ENCODE peak calls at places on chromosomes 6 and 20, in nine cellular contexts. One of them, this sample, is unnamed.

GRCh38 chr6:85406641-85407075 is 43.2 kb upstream of the NT5E start:
- DNase-seq in tibial artery: no peak
- DNase-seq in psoas muscle: no peak
- DNase-seq in foreskin fibroblast: no peak
- DNase-seq in lung: no peak
- DNase-seq in endothelial cell: no peak
- DNase-seq in tibial nerve: no peak
- DNase-seq in HFF-Myc: no peak
- DNase-seq in HFFc6: no peak
- DNase-seq in this sample: no peak

GRCh38 chr6:315921-316752 is 23.9 kb downstream of the DUSP22 start:
- DNase-seq in tibial nerve: no peak
- DNase-seq in foreskin fibroblast: no peak
- DNase-seq in endothelial cell: no peak
- DNase-seq in HFF-Myc: no peak
- DNase-seq in lung: no peak
- DNase-seq in psoas muscle: no peak
- DNase-seq in HFFc6: no peak
- DNase-seq in tibial artery: no peak
- DNase-seq in this sample: no peak

GRCh38 chr6:3749991-3750323 is 1.6 kb downstream of the PXDC1 start:
- DNase-seq in tibial artery: peak
- DNase-seq in HFFc6: peak
- DNase-seq in foreskin fibroblast: peak
- DNase-seq in endothelial cell: no peak
- DNase-seq in psoas muscle: peak
- DNase-seq in tibial nerve: peak
- DNase-seq in HFF-Myc: no peak
- DNase-seq in lung: peak
- DNase-seq in this sample: no peak

GRCh38 chr20:2814587-2815051 is at the start of gene C20orf141:
- DNase-seq in psoas muscle: peak
- DNase-seq in foreskin fibroblast: peak
- DNase-seq in HFF-Myc: peak
- DNase-seq in HFFc6: peak
- DNase-seq in lung: no peak
- DNase-seq in endothelial cell: no peak
- DNase-seq in tibial artery: no peak
- DNase-seq in tibial nerve: peak
- DNase-seq in this sample: peak

GRCh38 chr20:14951707-14952106 is 614.3 kb upstream of the FLRT3 start:
- DNase-seq in HFF-Myc: peak
- DNase-seq in psoas muscle: no peak
- DNase-seq in HFFc6: no peak
- DNase-seq in endothelial cell: no peak
- DNase-seq in foreskin fibroblast: peak
- DNase-seq in lung: no peak
- DNase-seq in tibial artery: no peak
- DNase-seq in tibial nerve: no peak
- DNase-seq in this sample: peak

GRCh38 chr6:30101423-30101938 is 11.4 kb downstream of the TRIM31 start:
- DNase-seq in tibial artery: no peak
- DNase-seq in HFFc6: no peak
- DNase-seq in foreskin fibroblast: peak
- DNase-seq in tibial nerve: no peak
- DNase-seq in lung: no peak
- DNase-seq in psoas muscle: no peak
- DNase-seq in endothelial cell: peak
- DNase-seq in HFF-Myc: no peak
- DNase-seq in this sample: no peak

GRCh38 chr20:57310821-57311514 is 18.6 kb upstream of the SPO11 start:
- DNase-seq in tibial artery: no peak
- DNase-seq in lung: no peak
- DNase-seq in psoas muscle: no peak
- DNase-seq in foreskin fibroblast: no peak
- DNase-seq in endothelial cell: no peak
- DNase-seq in HFF-Myc: no peak
- DNase-seq in HFFc6: no peak
- DNase-seq in tibial nerve: no peak
- DNase-seq in this sample: no peak

GRCh38 chr6:137155830-137156229 is 17.6 kb downstream of the IL22RA2 start:
- DNase-seq in endothelial cell: no peak
- DNase-seq in lung: no peak
- DNase-seq in psoas muscle: no peak
- DNase-seq in foreskin fibroblast: peak
- DNase-seq in tibial nerve: no peak
- DNase-seq in HFF-Myc: no peak
- DNase-seq in tibial artery: no peak
- DNase-seq in HFFc6: no peak
- DNase-seq in this sample: no peak

GRCh38 chr20:49590163-49591017 is 22.5 kb upstream of the PTGIS start:
- DNase-seq in lung: no peak
- DNase-seq in tibial nerve: no peak
- DNase-seq in HFFc6: no peak
- DNase-seq in tibial artery: no peak
- DNase-seq in psoas muscle: no peak
- DNase-seq in endothelial cell: no peak
- DNase-seq in foreskin fibroblast: peak
- DNase-seq in HFF-Myc: no peak
- DNase-seq in this sample: no peak

GRCh38 chr6:133350928-133351327 is 109.8 kb downstream of the EYA4 start:
- DNase-seq in HFF-Myc: no peak
- DNase-seq in HFFc6: no peak
- DNase-seq in foreskin fibroblast: no peak
- DNase-seq in psoas muscle: no peak
- DNase-seq in tibial nerve: no peak
- DNase-seq in lung: no peak
- DNase-seq in tibial artery: no peak
- DNase-seq in endothelial cell: no peak
- DNase-seq in this sample: no peak

GRCh38 chr20:21450572-21450971 is 53.2 kb upstream of the NKX2-4 start:
- DNase-seq in tibial artery: no peak
- DNase-seq in tibial nerve: no peak
- DNase-seq in foreskin fibroblast: no peak
- DNase-seq in HFFc6: peak
- DNase-seq in endothelial cell: no peak
- DNase-seq in lung: no peak
- DNase-seq in psoas muscle: no peak
- DNase-seq in HFF-Myc: no peak
- DNase-seq in this sample: no peak

GRCh38 chr20:62607366-62608217 is 34.7 kb upstream of the SLCO4A1 start:
- DNase-seq in HFFc6: no peak
- DNase-seq in tibial artery: no peak
- DNase-seq in endothelial cell: no peak
- DNase-seq in psoas muscle: peak
- DNase-seq in foreskin fibroblast: no peak
- DNase-seq in tibial nerve: no peak
- DNase-seq in lung: no peak
- DNase-seq in HFF-Myc: no peak
- DNase-seq in this sample: no peak

GRCh38 chr6:38973178-38974057 is 75.2 kb upstream of the GLP1R start:
- DNase-seq in lung: no peak
- DNase-seq in HFFc6: peak
- DNase-seq in tibial artery: no peak
- DNase-seq in tibial nerve: peak
- DNase-seq in foreskin fibroblast: peak
- DNase-seq in psoas muscle: no peak
- DNase-seq in endothelial cell: peak
- DNase-seq in HFF-Myc: peak
- DNase-seq in this sample: peak

GRCh38 chr6:146546440-146546839 is 2.8 kb downstream of the RAB32 start:
- DNase-seq in lung: no peak
- DNase-seq in psoas muscle: no peak
- DNase-seq in HFF-Myc: no peak
- DNase-seq in tibial nerve: no peak
- DNase-seq in tibial artery: peak
- DNase-seq in HFFc6: peak
- DNase-seq in foreskin fibroblast: peak
- DNase-seq in endothelial cell: no peak
- DNase-seq in this sample: peak

GRCh38 chr20:16273812-16274560 is 299.3 kb downstream of the KIF16B start:
- DNase-seq in HFFc6: no peak
- DNase-seq in psoas muscle: no peak
- DNase-seq in endothelial cell: no peak
- DNase-seq in tibial artery: no peak
- DNase-seq in foreskin fibroblast: no peak
- DNase-seq in lung: no peak
- DNase-seq in tibial nerve: no peak
- DNase-seq in HFF-Myc: no peak
- DNase-seq in this sample: no peak

DNA sequence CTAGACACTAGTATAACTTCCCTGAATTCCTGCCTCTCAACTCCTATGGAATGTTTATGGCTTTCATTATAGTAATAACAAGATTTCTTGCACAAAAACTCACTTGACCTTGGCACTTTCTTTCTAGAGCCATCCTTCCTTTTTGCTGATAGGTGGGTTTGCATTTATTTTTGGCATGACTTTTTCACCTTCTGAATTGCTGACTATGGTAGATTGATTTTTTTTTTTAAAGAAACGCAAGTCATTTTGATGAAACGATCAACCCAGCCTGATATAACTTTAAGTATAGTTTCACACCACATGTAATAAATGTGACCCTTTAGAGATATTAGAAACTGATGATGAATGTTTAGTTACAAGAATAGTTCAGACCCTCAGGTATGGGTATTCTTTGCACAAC is 61.8 kb downstream of the BMP6 start:
- DNase-seq in HFFc6: no peak
- DNase-seq in HFF-Myc: no peak
- DNase-seq in endothelial cell: no peak
- DNase-seq in psoas muscle: no peak
- DNase-seq in tibial artery: no peak
- DNase-seq in lung: no peak
- DNase-seq in foreskin fibroblast: no peak
- DNase-seq in tibial nerve: no peak
- DNase-seq in this sample: no peak
- TF ChIP-seq CTCF in HFFc6: no peak
- TF ChIP-seq CTCF in HFF-Myc: no peak
- TF ChIP-seq CTCF in endothelial cell: no peak
- TF ChIP-seq CTCF in psoas muscle: no peak
- TF ChIP-seq CTCF in tibial artery: no peak
- TF ChIP-seq CTCF in lung: no peak
- TF ChIP-seq CTCF in foreskin fibroblast: no peak
- TF ChIP-seq CTCF in tibial nerve: no peak
- TF ChIP-seq CTCF in this sample: no peak

DNA sequence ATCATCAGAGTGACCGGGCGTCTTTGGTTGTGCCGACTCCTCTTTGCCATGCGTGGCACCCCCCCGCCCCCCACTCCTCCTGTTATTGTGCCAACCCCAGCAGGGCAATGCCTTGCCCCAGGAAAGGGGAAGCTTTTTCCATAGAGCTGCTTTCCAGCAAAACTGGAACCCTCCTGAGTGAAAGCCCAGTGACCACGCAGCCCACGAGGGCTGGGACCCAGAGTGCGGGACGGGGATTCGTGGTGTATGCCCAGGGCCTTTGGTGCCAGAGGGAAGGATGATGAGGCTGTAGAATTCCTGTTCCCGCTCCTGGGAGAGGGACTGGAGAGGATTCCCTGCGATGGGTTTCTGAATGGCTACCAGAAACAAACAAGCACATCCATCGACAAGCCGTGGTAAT is 116.8 kb upstream of the BACH2 start:
- DNase-seq in endothelial cell: no peak
- DNase-seq in tibial artery: no peak
- DNase-seq in HFFc6: no peak
- DNase-seq in lung: peak
- DNase-seq in foreskin fibroblast: no peak
- DNase-seq in psoas muscle: no peak
- DNase-seq in tibial nerve: no peak
- DNase-seq in HFF-Myc: no peak
- DNase-seq in this sample: no peak
- TF ChIP-seq CTCF in endothelial cell: no peak
- TF ChIP-seq CTCF in tibial artery: no peak
- TF ChIP-seq CTCF in HFFc6: no peak
- TF ChIP-seq CTCF in lung: no peak
- TF ChIP-seq CTCF in foreskin fibroblast: no peak
- TF ChIP-seq CTCF in psoas muscle: no peak
- TF ChIP-seq CTCF in tibial nerve: no peak
- TF ChIP-seq CTCF in HFF-Myc: no peak
- TF ChIP-seq CTCF in this sample: no peak

GRCh38 chr6:2643935-2644539 is 106.7 kb downstream of the MYLK4 start:
- DNase-seq in tibial artery: no peak
- DNase-seq in endothelial cell: no peak
- DNase-seq in HFFc6: no peak
- DNase-seq in HFF-Myc: no peak
- DNase-seq in psoas muscle: no peak
- DNase-seq in tibial nerve: no peak
- DNase-seq in foreskin fibroblast: no peak
- DNase-seq in lung: no peak
- DNase-seq in this sample: no peak

GRCh38 chr6:2651966-2652365 is 98.8 kb downstream of the MYLK4 start:
- DNase-seq in HFF-Myc: no peak
- DNase-seq in psoas muscle: no peak
- DNase-seq in HFFc6: no peak
- DNase-seq in tibial artery: no peak
- DNase-seq in foreskin fibroblast: no peak
- DNase-seq in endothelial cell: no peak
- DNase-seq in lung: no peak
- DNase-seq in tibial nerve: no peak
- DNase-seq in this sample: no peak

GRCh38 chr6:2641044-2641673 is 109.6 kb downstream of the MYLK4 start:
- DNase-seq in HFFc6: no peak
- DNase-seq in foreskin fibroblast: no peak
- DNase-seq in tibial nerve: no peak
- DNase-seq in lung: no peak
- DNase-seq in endothelial cell: no peak
- DNase-seq in HFF-Myc: no peak
- DNase-seq in tibial artery: no peak
- DNase-seq in psoas muscle: no peak
- DNase-seq in this sample: no peak

GRCh38 chr6:2651536-2651935 is 99.2 kb downstream of the MYLK4 start:
- DNase-seq in foreskin fibroblast: peak
- DNase-seq in HFF-Myc: no peak
- DNase-seq in HFFc6: no peak
- DNase-seq in tibial nerve: no peak
- DNase-seq in endothelial cell: no peak
- DNase-seq in lung: no peak
- DNase-seq in tibial artery: no peak
- DNase-seq in psoas muscle: no peak
- DNase-seq in this sample: no peak

DNA sequence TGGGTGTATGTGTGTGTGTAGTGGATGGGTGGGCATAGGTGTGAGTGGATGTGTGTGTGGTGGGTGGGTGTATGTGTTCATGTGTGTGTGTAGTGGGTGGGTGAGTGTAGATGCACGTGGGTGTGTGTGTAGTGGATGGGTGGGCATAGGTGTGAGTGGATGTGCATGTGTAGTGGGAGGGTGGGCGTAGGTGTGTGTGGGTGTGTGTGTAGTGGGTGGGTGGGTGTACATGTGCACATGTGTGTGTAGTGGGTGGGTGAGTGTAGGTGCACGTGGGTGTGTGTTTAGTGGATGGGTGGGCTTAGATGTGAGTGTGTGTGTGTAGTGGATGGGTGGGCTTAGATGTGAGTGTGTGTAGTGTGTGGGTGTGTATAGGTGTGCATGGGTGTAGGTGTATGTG is 104.4 kb downstream of the MYLK4 start:
- DNase-seq in lung: no peak
- DNase-seq in psoas muscle: no peak
- DNase-seq in tibial nerve: no peak
- DNase-seq in foreskin fibroblast: no peak
- DNase-seq in HFF-Myc: no peak
- DNase-seq in endothelial cell: no peak
- DNase-seq in tibial artery: no peak
- DNase-seq in HFFc6: no peak
- DNase-seq in this sample: no peak
- TF ChIP-seq CTCF in lung: no peak
- TF ChIP-seq CTCF in psoas muscle: no peak
- TF ChIP-seq CTCF in tibial nerve: no peak
- TF ChIP-seq CTCF in foreskin fibroblast: no peak
- TF ChIP-seq CTCF in HFF-Myc: no peak
- TF ChIP-seq CTCF in endothelial cell: no peak
- TF ChIP-seq CTCF in tibial artery: no peak
- TF ChIP-seq CTCF in HFFc6: no peak
- TF ChIP-seq CTCF in this sample: no peak

GRCh38 chr6:125346143-125346925 is 44.6 kb upstream of the HDDC2 start:
- DNase-seq in lung: no peak
- DNase-seq in HFF-Myc: no peak
- DNase-seq in HFFc6: no peak
- DNase-seq in foreskin fibroblast: peak
- DNase-seq in psoas muscle: no peak
- DNase-seq in tibial nerve: no peak
- DNase-seq in endothelial cell: peak
- DNase-seq in tibial artery: no peak
- DNase-seq in this sample: no peak
- TF ChIP-seq CTCF in lung: no peak
- TF ChIP-seq CTCF in HFF-Myc: no peak
- TF ChIP-seq CTCF in HFFc6: no peak
- TF ChIP-seq CTCF in foreskin fibroblast: no peak
- TF ChIP-seq CTCF in psoas muscle: no peak
- TF ChIP-seq CTCF in tibial nerve: no peak
- TF ChIP-seq CTCF in endothelial cell: no peak
- TF ChIP-seq CTCF in tibial artery: no peak
- TF ChIP-seq CTCF in this sample: no peak